ENCODE peak calls at places on chromosomes 12 and 14, in nine cellular contexts. R is GM23338, K is choroid plexus epithelial cell, P is HFF-Myc, L is psoas muscle, Y is astrocyte of the cerebellum, W is GM10248, E is GM20000, B is lung. O is an unnamed sample.

GRCh38 chr12:3483089-3483488 is 7.9 kb upstream of the PRMT8 start:
- DNase-seq in E (no peak), Y (no peak), K (no peak), L (no peak), W (no peak), R (peak), B (no peak), P (no peak), O (no peak)

GRCh38 chr12:52253391-52254179 is 20.5 kb downstream of the KRT7 start:
- DNase-seq in K (no peak), E (no peak), B (no peak), L (peak), P (no peak), Y (no peak), W (no peak), R (no peak), O (peak)

GRCh38 chr14:64215978-64216377 is 78.2 kb downstream of the ESR2 start:
- DNase-seq in R (no peak), E (no peak), K (no peak), B (no peak), P (no peak), W (no peak), Y (no peak), L (no peak), O (no peak)

GRCh38 chr12:113203852-113204760 is 17.2 kb upstream of the TPCN1 start:
- DNase-seq in B (no peak), P (no peak), W (no peak), L (no peak), E (no peak), K (peak), Y (no peak), R (no peak), O (no peak)

GRCh38 chr12:9130244-9130643 is 14.5 kb upstream of the A2M start:
- DNase-seq in R (no peak), W (no peak), E (no peak), P (no peak), L (no peak), K (no peak), B (no peak), Y (no peak), O (no peak)

GRCh38 chr12:3313655-3314305 is 177.2 kb upstream of the PRMT8 start:
- DNase-seq in P (no peak), E (peak), Y (no peak), B (no peak), L (no peak), W (peak), R (peak), K (peak), O (no peak)

GRCh38 chr12:4538207-4539160 is at the start of gene RAD51AP1:
- DNase-seq in R (peak), L (peak), K (peak), Y (peak), B (peak), W (peak), P (peak), E (peak), O (peak)

GRCh38 chr12:26939192-26939832 is 1.0 kb downstream of the FGFR1OP2 start:
- DNase-seq in Y (no peak), B (no peak), P (no peak), W (peak), E (peak), L (no peak), R (no peak), K (peak), O (peak)

GRCh38 chr12:22609501-22609900 is 15.5 kb upstream of the ETNK1 start:
- DNase-seq in K (no peak), L (no peak), Y (no peak), P (no peak), W (no peak), R (no peak), E (no peak), B (no peak), O (no peak)

GRCh38 chr12:25557830-25558436 is 4.8 kb upstream of the LMNTD1 start:
- DNase-seq in L (no peak), P (peak), Y (peak), B (no peak), E (peak), K (peak), W (peak), R (peak), O (peak)

GRCh38 chr12:12024958-12025682 is 45.6 kb upstream of the BCL2L14 start:
- DNase-seq in P (no peak), W (peak), Y (no peak), R (no peak), E (peak), B (no peak), L (no peak), K (no peak), O (no peak)

GRCh38 chr14:103623883-103624482 is 5.0 kb upstream of the KLC1 start:
- DNase-seq in R (no peak), K (no peak), E (no peak), Y (no peak), P (no peak), W (no peak), L (peak), B (peak), O (no peak)

GRCh38 chr14:99257673-99258221 is 14.2 kb downstream of the BCL11B start:
- DNase-seq in L (no peak), B (no peak), R (no peak), Y (no peak), P (no peak), K (no peak), W (no peak), E (no peak), O (no peak)

GRCh38 chr14:102437997-102438922 is 71.3 kb downstream of the ANKRD9 start:
- DNase-seq in Y (peak), P (peak), W (peak), L (peak), K (peak), E (peak), R (peak), B (peak), O (peak)

GRCh38 chr14:45905672-45906071 is 652.7 kb upstream of the MIS18BP1 start:
- DNase-seq in Y (no peak), R (no peak), W (no peak), E (no peak), K (no peak), L (no peak), B (no peak), P (no peak), O (no peak)

GRCh38 chr14:104970231-104971068 is 7.7 kb downstream of the AHNAK2 start:
- DNase-seq in K (peak), L (peak), R (peak), E (no peak), Y (peak), P (peak), B (peak), W (no peak), O (peak)

GRCh38 chr12:72491399-72491798 is 219.2 kb downstream of the TRHDE start:
- DNase-seq in B (no peak), Y (no peak), W (no peak), R (no peak), E (no peak), P (no peak), K (peak), L (no peak), O (no peak)

GRCh38 chr14:76355771-76356170 is 20.2 kb upstream of the ESRRB start:
- DNase-seq in L (no peak), W (no peak), E (no peak), R (no peak), P (no peak), B (no peak), Y (no peak), K (no peak), O (no peak)

GRCh38 chr12:63496654-63497053 is 171.6 kb downstream of the DPY19L2 start:
- DNase-seq in P (no peak), K (no peak), E (no peak), R (no peak), B (no peak), L (no peak), Y (no peak), W (no peak), O (no peak)

GRCh38 chr12:12008931-12009611 is 61.7 kb upstream of the BCL2L14 start:
- DNase-seq in K (peak), P (no peak), R (peak), W (peak), L (no peak), B (peak), E (no peak), Y (peak), O (peak)

GRCh38 chr14:24094839-24095195 is 706 bp downstream of the PCK2 start:
- DNase-seq in B (no peak), Y (no peak), P (no peak), L (no peak), R (peak), W (no peak), K (peak), E (no peak), O (no peak)

GRCh38 chr12:81668475-81668874 is 90.7 kb downstream of the PPFIA2 start:
- DNase-seq in K (peak), B (no peak), E (peak), W (no peak), P (no peak), Y (peak), R (no peak), L (no peak), O (peak)

GRCh38 chr12:109147954-109148353 is 31.6 kb downstream of the ACACB start:
- DNase-seq in E (no peak), Y (no peak), B (peak), K (no peak), P (no peak), R (no peak), L (peak), W (no peak), O (no peak)

GRCh38 chr12:32533971-32534590 is 134.7 kb downstream of the FGD4 start:
- DNase-seq in L (peak), K (peak), B (peak), W (peak), P (peak), R (peak), Y (peak), E (peak), O (peak)

GRCh38 chr14:20848955-20849570 is 42.1 kb upstream of the RNASE3 start:
- DNase-seq in Y (no peak), B (no peak), R (no peak), W (no peak), K (no peak), E (no peak), P (no peak), L (no peak), O (no peak)

GRCh38 chr14:35261774-35262173 is 30.4 kb upstream of the PSMA6 start:
- DNase-seq in Y (no peak), E (no peak), B (no peak), L (no peak), K (peak), P (no peak), W (no peak), R (no peak), O (no peak)

GRCh38 chr14:104405566-104406226 is 173.9 kb upstream of the C14orf180 start:
- DNase-seq in B (peak), R (no peak), P (no peak), Y (no peak), E (no peak), L (no peak), W (no peak), K (no peak), O (no peak)

GRCh38 chr12:101686176-101686575 is 11.3 kb upstream of the CHPT1 start:
- DNase-seq in R (no peak), L (no peak), W (no peak), Y (no peak), P (no peak), B (no peak), E (no peak), K (no peak), O (no peak)

GRCh38 chr12:14962180-14962579 is 779 bp upstream of the ARHGDIB start:
- DNase-seq in P (no peak), E (no peak), B (no peak), W (no peak), L (no peak), K (no peak), R (no peak), Y (no peak), O (no peak)

GRCh38 chr12:48969847-48970701 is 1.5 kb downstream of the WNT10B start:
- DNase-seq in E (peak), W (peak), B (no peak), K (no peak), P (no peak), Y (no peak), L (no peak), R (peak), O (no peak)
- TF ChIP-seq CTCF in E (no peak), W (peak), B (no peak), K (no peak), P (no peak), Y (no peak), L (no peak), R (peak), O (no peak)

GRCh38 chr12:130863298-130863697 is 8.6 kb upstream of the RAN start:
- DNase-seq in Y (no peak), E (no peak), W (no peak), B (no peak), R (peak), K (no peak), P (no peak), L (no peak), O (no peak)
- TF ChIP-seq CTCF in Y (no peak), E (no peak), W (no peak), B (no peak), R (peak), K (peak), P (no peak), L (no peak), O (no peak)

DNA sequence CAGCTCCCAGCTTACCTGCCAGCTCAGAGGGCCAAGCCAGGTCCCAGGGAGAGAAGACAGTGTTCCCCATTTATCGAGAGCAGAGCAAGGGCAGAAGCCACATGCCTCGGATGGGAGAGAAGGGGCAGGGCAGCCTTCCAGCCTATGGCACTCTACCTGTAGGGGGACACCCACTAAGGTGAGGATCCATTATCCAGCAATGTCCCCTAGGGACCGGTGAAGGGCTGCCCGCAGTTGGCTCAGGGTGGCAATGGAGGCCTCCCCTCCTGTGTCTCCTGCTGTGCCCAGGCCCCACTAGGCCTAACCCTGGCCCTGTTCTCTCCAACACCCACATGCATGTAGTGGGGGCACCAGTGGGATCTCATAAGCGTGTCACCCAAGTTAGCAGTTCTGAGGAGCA is 4.9 kb upstream of the ASB2 start:
- DNase-seq in E (no peak), K (no peak), Y (no peak), P (no peak), R (peak), W (no peak), B (no peak), L (peak), O (no peak)
- TF ChIP-seq CTCF in E (no peak), K (no peak), Y (no peak), P (no peak), R (no peak), W (no peak), B (no peak), L (no peak), O (no peak)

GRCh38 chr14:93346926-93347721 is at the start of gene COX8C:
- DNase-seq in P (no peak), E (no peak), R (peak), W (no peak), Y (no peak), K (no peak), L (no peak), B (no peak), O (no peak)
- TF ChIP-seq CTCF in P (no peak), E (no peak), R (peak), W (no peak), Y (no peak), K (no peak), L (no peak), B (no peak), O (no peak)

O was measured in MCF 10A.